ENCODE peak calls at places on chromosomes 16 and 17, in seven cellular contexts. Y, O, J, S, P, F and X are unnamed samples.

GRCh38 chr17:83089322-83090156 is 10.1 kb downstream of the METRNL start:
- DNase-seq in P (peak), J (no peak), Y (no peak), S (no peak), O (no peak), F (no peak), X (no peak)

GRCh38 chr17:57050303-57050702 is 34.7 kb upstream of the AKAP1 start:
- DNase-seq in S (no peak), O (no peak), Y (no peak), P (no peak), J (no peak), F (no peak), X (no peak)

GRCh38 chr17:18020971-18021370 is 18.0 kb downstream of the ATPAF2 start:
- DNase-seq in P (no peak), O (no peak), J (no peak), F (no peak), Y (no peak), S (no peak), X (no peak)

GRCh38 chr16:50185005-50185505 is 31.9 kb downstream of the TENT4B start:
- DNase-seq in S (no peak), F (no peak), Y (no peak), P (no peak), J (no peak), O (peak), X (no peak)

GRCh38 chr17:71668807-71669206 is 452.0 kb upstream of the SOX9 start:
- DNase-seq in Y (no peak), S (no peak), F (no peak), O (no peak), J (no peak), P (no peak), X (no peak)

GRCh38 chr16:22787456-22788189 is 26.3 kb upstream of the HS3ST2 start:
- DNase-seq in J (peak), O (no peak), F (no peak), P (no peak), S (no peak), Y (no peak), X (no peak)

GRCh38 chr17:73991260-73991659 is 212.2 kb upstream of the RPL38 start:
- DNase-seq in O (no peak), P (no peak), J (no peak), S (no peak), F (no peak), Y (no peak), X (no peak)

GRCh38 chr17:80862341-80862969 is 129.2 kb upstream of the CHMP6 start:
- DNase-seq in O (no peak), S (peak), F (no peak), Y (no peak), J (no peak), P (no peak), X (no peak)

GRCh38 chr16:88019847-88020512 is 68.7 kb downstream of the BANP start:
- DNase-seq in S (no peak), O (no peak), J (no peak), Y (no peak), F (no peak), P (no peak), X (no peak)

GRCh38 chr17:78037280-78037679 is 78.8 kb downstream of the TNRC6C start:
- DNase-seq in Y (no peak), S (no peak), J (no peak), F (no peak), P (no peak), O (no peak), X (no peak)

GRCh38 chr16:67723151-67723915 is 4.2 kb upstream of the GFOD2 start:
- DNase-seq in P (no peak), F (no peak), J (no peak), S (no peak), O (no peak), Y (no peak), X (no peak)

GRCh38 chr17:81833921-81834830 is 674 bp downstream of the PPP1R27 start:
- DNase-seq in P (no peak), J (no peak), S (peak), O (no peak), Y (no peak), F (no peak), X (no peak)

GRCh38 chr16:88650749-88651275 is at the start of gene CYBA:
- DNase-seq in P (peak), O (peak), Y (no peak), F (peak), J (peak), S (peak), X (no peak)

GRCh38 chr17:79946352-79947231 is 89.1 kb downstream of the TBC1D16 start:
- DNase-seq in P (no peak), S (peak), F (no peak), J (no peak), O (no peak), Y (no peak), X (no peak)

GRCh38 chr16:50836121-50836541 is 94.2 kb downstream of the CYLD start:
- DNase-seq in P (no peak), S (no peak), F (no peak), J (no peak), Y (no peak), O (no peak), X (no peak)

GRCh38 chr16:81711609-81712329 is 67.3 kb upstream of the PLCG2 start:
- DNase-seq in J (no peak), Y (no peak), F (no peak), O (peak), P (no peak), S (no peak), X (no peak)

GRCh38 chr16:26787924-26788323 is 278.8 kb upstream of the C16orf82 start:
- DNase-seq in S (no peak), Y (no peak), O (peak), P (no peak), F (no peak), J (no peak), X (no peak)

GRCh38 chr17:29640413-29640812 is 17.7 kb upstream of the CORO6 start:
- DNase-seq in S (no peak), Y (no peak), O (no peak), P (no peak), F (no peak), J (no peak), X (no peak)

GRCh38 chr16:60717808-60718207 is 1318.4 kb downstream of the CDH8 start:
- DNase-seq in S (no peak), O (no peak), J (no peak), P (no peak), Y (no peak), F (no peak), X (no peak)

GRCh38 chr16:66959645-66960177 is 1.4 kb upstream of the CES3 start:
- DNase-seq in Y (no peak), P (no peak), O (no peak), F (no peak), J (no peak), S (peak), X (no peak)

GRCh38 chr16:26196806-26197205 is 505.0 kb downstream of the HS3ST4 start:
- DNase-seq in O (no peak), P (no peak), J (no peak), S (no peak), F (no peak), Y (no peak), X (no peak)

GRCh38 chr17:68686108-68686988 is 85.2 kb upstream of the FAM20A start:
- DNase-seq in O (no peak), Y (no peak), S (no peak), J (no peak), P (no peak), F (no peak), X (no peak)

GRCh38 chr16:56480776-56481467 is 29.6 kb downstream of the OGFOD1 start:
- DNase-seq in S (peak), O (no peak), P (no peak), J (no peak), F (no peak), Y (no peak), X (no peak)

GRCh38 chr16:69438465-69438864 is 14.0 kb downstream of the CYB5B start:
- DNase-seq in Y (no peak), S (no peak), F (no peak), O (no peak), P (no peak), J (no peak), X (no peak)

GRCh38 chr16:27698266-27698665 is 148.3 kb downstream of the KATNIP start:
- DNase-seq in F (no peak), P (no peak), Y (no peak), O (no peak), J (no peak), S (no peak), X (no peak)

GRCh38 chr16:9095171-9095570 is 3.7 kb downstream of the HAPSTR1 start:
- DNase-seq in P (no peak), Y (no peak), O (no peak), J (no peak), F (no peak), S (no peak), X (no peak)

GRCh38 chr17:41415833-41416335 is 8.5 kb downstream of the KRT37 start:
- DNase-seq in J (no peak), O (no peak), F (no peak), P (no peak), S (no peak), Y (no peak), X (no peak)